ENCODE peak calls at places on chromosomes 11 and 22, in nine cellular contexts. J, V, H, X, Y, U, A, L and C are unnamed samples.

GRCh38 chr11:14308114-14308896 is 50.7 kb downstream of the RRAS2 start:
- DNase-seq in J (peak; percentile 57), V (no peak), H (no peak), X (peak; percentile 58), Y (peak; percentile 20), U (peak; percentile 58), A (peak; percentile 53), L (no peak), C (no peak)

GRCh38 chr11:93248602-93249001 is 50.8 kb upstream of the SLC36A4 start:
- DNase-seq in J (no peak), V (no peak), H (no peak), X (peak; percentile 5), Y (no peak), U (peak; percentile 33), A (no peak), L (no peak), C (no peak)

GRCh38 chr22:31556627-31557203 is 60.4 kb downstream of the SFI1 start:
- DNase-seq in J (peak; percentile 36), V (no peak), H (no peak), X (peak; percentile 2), Y (no peak), U (peak; percentile 25), A (peak; percentile 43), L (no peak), C (no peak)

GRCh38 chr11:96173424-96173823 is 169.6 kb downstream of the MAML2 start:
- DNase-seq in J (no peak), V (no peak), H (no peak), X (no peak), Y (no peak), U (no peak), A (no peak), L (no peak), C (no peak)

GRCh38 chr11:28702450-28702790 is 594.2 kb downstream of the METTL15 start:
- DNase-seq in J (no peak), V (no peak), H (no peak), X (no peak), Y (no peak), U (no peak), A (no peak), L (no peak), C (no peak)

GRCh38 chr11:128835741-128836410 is 31.2 kb downstream of the KCNJ1 start:
- DNase-seq in J (peak; percentile 54), V (no peak), H (no peak), X (no peak), Y (no peak), U (no peak), A (no peak), L (no peak), C (no peak)

GRCh38 chr11:92703431-92703830 is 266.0 kb upstream of the MTNR1B start:
- DNase-seq in J (peak; percentile 27), V (no peak), H (no peak), X (no peak), Y (no peak), U (no peak), A (no peak), L (no peak), C (no peak)

GRCh38 chr11:96132437-96132836 is 208.5 kb upstream of the MTMR2 start:
- DNase-seq in J (no peak), V (no peak), H (no peak), X (no peak), Y (no peak), U (no peak), A (no peak), L (no peak), C (no peak)

GRCh38 chr11:83073248-83073647 is 1.6 kb upstream of the RAB30 start:
- DNase-seq in J (no peak), V (no peak), H (no peak), X (no peak), Y (no peak), U (no peak), A (no peak), L (no peak), C (no peak)

GRCh38 chr11:27770576-27770975 is 70.3 kb upstream of the BDNF start:
- DNase-seq in J (peak; percentile 88), V (no peak), H (no peak), X (peak; percentile 89), Y (no peak), U (no peak), A (no peak), L (no peak), C (no peak)

GRCh38 chr11:66087148-66087908 is 17.3 kb downstream of the PACS1 start:
- DNase-seq in J (no peak), V (no peak), H (no peak), X (no peak), Y (no peak), U (no peak), A (no peak), L (no peak), C (no peak)

GRCh38 chr11:907668-908067 is 2.9 kb downstream of the CHID1 start:
- DNase-seq in J (no peak), V (no peak), H (no peak), X (no peak), Y (no peak), U (no peak), A (no peak), L (no peak), C (no peak)

GRCh38 chr11:17972987-17973386 is 39.9 kb downstream of the SERGEF start:
- DNase-seq in J (peak; percentile 64), V (peak; percentile 73), H (peak; percentile 53), X (no peak), Y (peak; percentile 89), U (peak; percentile 27), A (peak; percentile 80), L (no peak), C (peak; percentile 86)

GRCh38 chr22:49210606-49211005 is 617.1 kb downstream of the BRD1 start:
- DNase-seq in J (no peak), V (no peak), H (no peak), X (no peak), Y (no peak), U (no peak), A (no peak), L (no peak), C (peak; percentile 2)

GRCh38 chr11:108960498-108960897 is 295.6 kb downstream of the DDX10 start:
- DNase-seq in J (peak; percentile 58), V (no peak), H (peak; percentile 30), X (no peak), Y (no peak), U (no peak), A (peak; percentile 43), L (no peak), C (peak; percentile 66)

GRCh38 chr11:85821636-85822035 is 10.7 kb upstream of the SYTL2 start:
- DNase-seq in J (peak; percentile 57), V (no peak), H (no peak), X (peak; percentile 71), Y (no peak), U (no peak), A (no peak), L (no peak), C (no peak)

GRCh38 chr11:126703661-126704060 is 296.9 kb downstream of the KIRREL3 start:
- DNase-seq in J (peak; percentile 51), V (no peak), H (no peak), X (no peak), Y (no peak), U (no peak), A (no peak), L (no peak), C (no peak)

GRCh38 chr11:78419327-78419726 is 1.7 kb upstream of the GAB2 start:
- DNase-seq in J (peak; percentile 85), V (peak; percentile 71), H (no peak), X (peak; percentile 74), Y (no peak), U (no peak), A (no peak), L (no peak), C (no peak)

GRCh38 chr11:71080239-71081097 is 171.9 kb downstream of the SHANK2 start:
- DNase-seq in J (peak; percentile 71), V (peak; percentile 37), H (peak; percentile 41), X (peak; percentile 54), Y (peak; percentile 15), U (peak; percentile 84), A (peak; percentile 92), L (no peak), C (peak; percentile 80)

GRCh38 chr11:35944503-35945136 is 758 bp downstream of the LDLRAD3 start:
- DNase-seq in J (no peak), V (no peak), H (no peak), X (no peak), Y (no peak), U (no peak), A (peak; percentile 33), L (no peak), C (no peak)

GRCh38 chr11:64888761-64889511 is 10.5 kb upstream of the EHD1 start:
- DNase-seq in J (peak; percentile 28), V (no peak), H (no peak), X (no peak), Y (no peak), U (no peak), A (no peak), L (no peak), C (no peak)

GRCh38 chr22:21951931-21952465 is 650 bp downstream of the PPM1F start:
- DNase-seq in J (peak; percentile 25), V (no peak), H (no peak), X (no peak), Y (no peak), U (no peak), A (peak; percentile 69), L (peak; percentile 11), C (peak; percentile 72)

GRCh38 chr11:105466582-105467228 is 143.2 kb upstream of the GRIA4 start:
- DNase-seq in J (peak; percentile 83), V (no peak), H (no peak), X (peak; percentile 10), Y (peak; percentile 12), U (no peak), A (no peak), L (no peak), C (no peak)